ENCODE peak calls at places on chromosomes 12 and 14, in seven cellular contexts. B is fibroblast of mammary gland, Q is lower leg skin, T is foreskin fibroblast, U is heart left ventricle, I is HL-60, N is lung. X is an unnamed sample.

GRCh38 chr12:75585309-75585708 is 73.9 kb upstream of the KRR1 start:
- DNase-seq in B (peak), Q (no peak), T (peak), U (no peak), I (no peak), N (no peak), X (no peak)

GRCh38 chr14:57382283-57382682 is 8.1 kb upstream of the NAA30 start:
- DNase-seq in B (peak), Q (no peak), T (peak), U (no peak), I (no peak), N (no peak), X (no peak)

GRCh38 chr12:131287938-131288797 is 334.5 kb downstream of the ADGRD1 start:
- DNase-seq in B (no peak), Q (peak), T (no peak), U (no peak), I (no peak), N (no peak), X (peak)

GRCh38 chr12:97301576-97301975 is 161.0 kb upstream of the RMST start:
- DNase-seq in B (no peak), Q (no peak), T (no peak), U (no peak), I (no peak), N (no peak), X (no peak)

GRCh38 chr12:57756406-57757341 is 1.8 kb downstream of the MARCHF9 start:
- DNase-seq in B (no peak), Q (no peak), T (no peak), U (no peak), I (peak), N (no peak), X (no peak)

GRCh38 chr12:92912672-92913071 is 16.4 kb downstream of the EEA1 start:
- DNase-seq in B (no peak), Q (no peak), T (no peak), U (no peak), I (no peak), N (no peak), X (no peak)

GRCh38 chr14:68748691-68749090 is 44.2 kb downstream of the ZFP36L1 start:
- DNase-seq in B (no peak), Q (no peak), T (no peak), U (peak), I (no peak), N (no peak), X (no peak)

GRCh38 chr12:1579626-1580025 is 14.8 kb downstream of the FBXL14 start:
- DNase-seq in B (no peak), Q (no peak), T (peak), U (no peak), I (no peak), N (no peak), X (no peak)

GRCh38 chr12:132170094-132170636 is 25.9 kb downstream of the NOC4L start:
- DNase-seq in B (peak), Q (no peak), T (peak), U (peak), I (no peak), N (no peak), X (no peak)

GRCh38 chr12:106248849-106249371 is 1.1 kb upstream of the CKAP4 start:
- DNase-seq in B (peak), Q (no peak), T (peak), U (no peak), I (peak), N (no peak), X (peak)

GRCh38 chr14:51677738-51678137 is 26.0 kb downstream of the FRMD6 start:
- DNase-seq in B (no peak), Q (no peak), T (no peak), U (no peak), I (no peak), N (no peak), X (no peak)

GRCh38 chr14:52052289-52052943 is 16.4 kb downstream of the NID2 start:
- DNase-seq in B (peak), Q (no peak), T (peak), U (no peak), I (no peak), N (no peak), X (no peak)

GRCh38 chr14:49621114-49621881 is 699 bp downstream of the MGAT2 start:
- DNase-seq in B (no peak), Q (peak), T (peak), U (peak), I (peak), N (peak), X (peak)

DNA sequence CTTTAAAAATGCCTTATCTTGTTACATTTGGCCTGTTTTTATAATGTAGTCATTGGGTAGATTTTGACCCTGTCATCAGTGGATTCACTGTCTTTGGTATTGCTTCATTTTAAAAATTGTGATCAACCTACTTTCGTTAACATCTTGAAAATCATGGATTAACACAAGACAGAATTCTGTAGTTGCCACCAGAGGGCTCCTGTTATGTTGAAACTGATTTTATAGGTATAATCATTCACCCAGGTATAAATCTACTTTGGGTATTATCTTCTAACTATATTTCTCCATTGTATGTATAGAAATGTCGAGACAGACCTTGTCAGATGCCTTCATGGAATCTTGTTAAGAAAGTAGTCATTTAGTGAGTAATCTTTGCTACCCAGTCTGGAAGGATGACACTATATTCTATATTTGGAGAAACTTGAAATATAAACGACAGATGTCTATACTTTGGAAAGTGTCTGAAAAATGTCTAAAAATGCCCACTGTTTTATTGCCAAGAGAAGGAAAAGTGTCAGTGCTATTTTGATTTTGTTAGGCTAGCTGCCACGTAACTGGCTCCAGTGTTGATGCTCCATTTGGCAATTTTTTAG is 129.4 kb downstream of the PELI2 start:
- DNase-seq in B (peak), Q (no peak), T (peak), U (no peak), I (no peak), N (no peak), X (no peak)
- TF ChIP-seq CTCF in B (peak), Q (no peak), T (peak), U (no peak), I (no peak), N (no peak), X (no peak)

GRCh38 chr12:67457136-67457535 is 188.0 kb downstream of the CAND1 start:
- DNase-seq in B (no peak), Q (no peak), T (no peak), U (no peak), I (no peak), N (no peak), X (no peak)
- TF ChIP-seq CTCF in B (no peak), Q (no peak), T (no peak), U (no peak), I (no peak), N (no peak), X (no peak)

GRCh38 chr12:53696285-53696654 is 20.4 kb upstream of the ATP5MC2 start:
- DNase-seq in B (peak), Q (no peak), T (peak), U (peak), I (no peak), N (peak), X (no peak)

GRCh38 chr12:53696655-53697321 is 20.9 kb upstream of the ATP5MC2 start:
- DNase-seq in B (no peak), Q (no peak), T (no peak), U (no peak), I (no peak), N (no peak), X (no peak)

GRCh38 chr12:53698948-53699672 is 23.2 kb upstream of the ATP5MC2 start:
- DNase-seq in B (no peak), Q (no peak), T (no peak), U (no peak), I (no peak), N (no peak), X (no peak)

GRCh38 chr12:53694746-53695145 is 18.9 kb upstream of the ATP5MC2 start:
- DNase-seq in B (no peak), Q (no peak), T (no peak), U (no peak), I (no peak), N (no peak), X (no peak)

DNA sequence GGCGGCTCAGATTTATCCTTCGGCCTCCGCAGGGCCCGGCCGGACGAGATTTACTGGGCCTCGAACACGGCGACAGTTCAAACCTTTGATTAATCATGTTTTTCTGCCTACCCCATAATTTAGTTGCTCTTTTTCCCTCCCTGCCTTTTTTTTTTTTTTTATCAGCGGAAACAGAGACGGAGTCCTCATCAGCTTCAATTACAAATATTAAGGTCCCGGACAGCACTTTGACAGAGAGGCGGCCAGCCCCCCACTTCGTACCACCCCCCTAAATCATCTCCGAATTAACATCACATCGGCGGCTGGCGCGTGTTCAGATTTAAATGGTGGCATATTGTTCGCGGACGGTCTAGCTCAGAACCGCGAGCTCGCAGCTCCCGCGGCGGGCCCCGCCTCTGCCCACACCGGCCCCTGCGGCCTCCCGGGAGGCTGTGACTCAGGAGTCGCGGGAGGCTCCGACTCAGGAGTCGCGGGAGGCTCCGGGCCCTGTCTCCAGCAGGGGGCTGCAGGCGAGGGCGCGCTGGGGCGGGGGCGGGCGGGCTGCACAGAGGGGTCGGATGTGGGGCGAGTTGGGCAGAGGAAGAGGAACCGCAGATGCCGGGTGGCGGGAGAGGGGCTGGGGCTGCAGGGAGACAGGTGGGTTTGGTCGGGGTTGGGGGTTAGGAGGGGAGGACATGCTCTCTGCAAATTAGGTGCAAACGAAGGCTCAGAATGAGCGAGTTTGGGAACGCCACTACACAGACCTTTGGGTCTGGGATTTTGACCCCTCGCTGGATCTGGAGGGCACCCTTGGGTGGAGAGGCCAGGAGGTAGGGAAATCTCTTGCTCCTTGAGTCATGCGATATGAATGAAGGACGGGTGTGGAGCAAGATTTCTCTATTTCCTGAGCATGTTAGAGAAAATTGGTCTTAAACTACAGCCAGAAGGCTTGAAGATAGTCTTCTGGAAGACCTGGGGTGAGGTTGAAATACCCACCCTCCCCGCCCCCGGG is 19.6 kb upstream of the ATP5MC2 start:
- DNase-seq in B (peak), Q (no peak), T (peak), U (peak), I (no peak), N (no peak), X (no peak)
- TF ChIP-seq CTCF in B (no peak), Q (no peak), T (peak), U (no peak), I (no peak), N (no peak), X (peak)

GRCh38 chr14:88143817-88144216 is 138.9 kb downstream of the GPR65 start:
- DNase-seq in B (no peak), Q (no peak), T (no peak), U (no peak), I (no peak), N (no peak), X (no peak)
- TF ChIP-seq CTCF in B (no peak), Q (no peak), T (no peak), U (no peak), I (no peak), N (no peak), X (no peak)

GRCh38 chr12:9779209-9779608 is 18.5 kb upstream of the CD69 start:
- DNase-seq in B (no peak), Q (no peak), T (no peak), U (no peak), I (no peak), N (no peak), X (no peak)

GRCh38 chr12:9782547-9783382 is 22.1 kb upstream of the CD69 start:
- DNase-seq in B (no peak), Q (no peak), T (no peak), U (no peak), I (no peak), N (no peak), X (no peak)

GRCh38 chr12:9781360-9781759 is 20.7 kb upstream of the CD69 start:
- DNase-seq in B (no peak), Q (no peak), T (no peak), U (no peak), I (no peak), N (no peak), X (no peak)

GRCh38 chr12:9773216-9773877 is 12.6 kb upstream of the CD69 start:
- DNase-seq in B (no peak), Q (no peak), T (no peak), U (no peak), I (no peak), N (no peak), X (no peak)

GRCh38 chr12:9776795-9777194 is 16.1 kb upstream of the CD69 start:
- DNase-seq in B (no peak), Q (no peak), T (no peak), U (no peak), I (no peak), N (no peak), X (no peak)
- TF ChIP-seq CTCF in B (no peak), Q (no peak), T (no peak), U (no peak), I (no peak), N (no peak), X (no peak)

GRCh38 chr14:71320734-71321555 is 413.7 kb downstream of the PCNX1 start:
- DNase-seq in B (peak), Q (peak), T (peak), U (peak), I (peak), N (peak), X (peak)
- TF ChIP-seq CTCF in B (no peak), Q (no peak), T (no peak), U (no peak), I (no peak), N (no peak), X (no peak)

X was measured in CD14-positive monocyte.